ENCODE peak calls at places on chromosomes 6 and 20, in four cellular contexts. Y, K, C and G are unnamed samples.

GRCh38 chr6:150290429-150290828 is 78.4 kb upstream of the IYD start:
- DNase-seq in Y (no peak), K (no peak), C (no peak), G (no peak)

GRCh38 chr6:140345935-140346334 is 971.5 kb upstream of the CITED2 start:
- DNase-seq in Y (no peak), K (no peak), C (no peak), G (no peak)

GRCh38 chr20:24102749-24103148 is 114.2 kb upstream of the GGTLC1 start:
- DNase-seq in Y (no peak), K (no peak), C (no peak), G (no peak)

GRCh38 chr20:3307695-3308094 is 68.7 kb upstream of the SLC4A11 start:
- DNase-seq in Y (no peak), K (no peak), C (no peak), G (no peak)

GRCh38 chr20:63941282-63942060 is 14.7 kb downstream of the UCKL1 start:
- DNase-seq in Y (peak), K (no peak), C (no peak), G (peak)

GRCh38 chr6:72746276-72746675 is 124.4 kb downstream of the KCNQ5 start:
- DNase-seq in Y (no peak), K (no peak), C (no peak), G (no peak)

GRCh38 chr20:62858059-62858458 is 3.6 kb downstream of the TCFL5 start:
- DNase-seq in Y (no peak), K (no peak), C (no peak), G (no peak)

GRCh38 chr6:143139239-143139784 is 78.6 kb downstream of the AIG1 start:
- DNase-seq in Y (no peak), K (no peak), C (no peak), G (no peak)

GRCh38 chr20:23082846-23083552 is 3.1 kb downstream of the CD93 start:
- DNase-seq in Y (no peak), K (no peak), C (no peak), G (peak)

GRCh38 chr20:45629496-45630100 is at the start of gene WFDC10A:
- DNase-seq in Y (peak), K (peak), C (no peak), G (peak)

GRCh38 chr20:44780226-44780625 is 30.1 kb downstream of the RIMS4 start:
- DNase-seq in Y (peak), K (no peak), C (no peak), G (peak)

GRCh38 chr20:5540091-5540490 is 210.1 kb upstream of the SHLD1 start:
- DNase-seq in Y (no peak), K (no peak), C (no peak), G (no peak)

DNA sequence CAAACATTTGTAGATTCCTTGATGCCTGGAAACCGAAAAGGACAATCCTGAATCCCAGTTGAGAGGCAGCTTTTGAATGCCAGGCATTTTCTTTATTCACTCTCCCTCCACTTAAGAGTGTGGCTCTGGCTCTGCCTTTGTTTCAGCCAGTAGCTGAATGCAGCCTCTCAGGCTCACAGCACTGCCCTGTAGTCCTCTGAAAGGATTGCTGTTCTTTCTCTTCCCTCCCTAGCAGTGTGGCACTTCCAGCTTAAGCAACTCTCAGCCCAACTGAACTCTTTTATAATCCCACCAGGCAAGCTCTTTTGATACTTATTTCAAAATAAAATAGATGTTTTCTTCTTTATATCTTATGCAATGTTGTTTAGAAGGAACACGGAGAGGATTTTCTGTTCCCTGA is 415.6 kb downstream of the GJA1 start:
- DNase-seq in Y (no peak), K (no peak), C (no peak), G (peak)
- TF ChIP-seq USF1 in Y (no peak), K (no peak), C (no peak), G (no peak)

DNA sequence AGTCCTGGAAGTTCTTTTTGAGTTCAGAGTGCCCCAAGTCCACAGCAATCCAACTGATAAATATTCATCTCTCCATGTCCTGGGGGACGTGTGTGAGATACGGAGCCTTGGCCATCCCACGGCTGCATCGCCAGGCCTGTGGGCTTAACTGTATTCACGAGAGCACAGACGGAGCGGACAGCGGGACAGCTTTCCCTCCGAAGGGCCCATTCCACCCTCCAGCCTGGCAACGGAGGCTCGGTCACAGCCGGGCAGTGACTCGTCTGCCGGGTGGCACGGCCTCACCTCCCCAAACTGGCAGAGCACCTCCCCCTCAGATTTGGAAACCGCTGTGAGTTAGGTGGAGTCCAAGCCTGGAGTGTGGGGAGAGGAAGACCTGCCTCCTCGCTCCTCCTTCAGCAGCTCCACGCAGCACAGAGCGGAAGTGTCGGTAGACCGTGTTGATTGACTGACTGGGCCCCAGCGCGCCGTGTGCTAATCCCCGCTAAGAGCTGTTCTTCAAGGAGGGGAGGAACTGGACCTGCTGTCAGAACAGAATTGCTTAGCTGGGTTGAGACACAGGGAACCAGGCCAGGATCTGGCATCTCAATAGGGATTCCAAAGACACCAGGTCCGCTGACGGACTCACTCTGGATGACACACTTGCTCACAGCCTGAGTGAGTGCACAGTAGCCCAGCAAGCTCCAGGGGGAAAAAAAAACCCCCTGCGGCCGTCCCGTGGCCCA is 10.9 kb downstream of the FOXF2 start:
- DNase-seq in Y (no peak), K (no peak), C (no peak), G (no peak)
- TF ChIP-seq MAX in Y (no peak), K (no peak), C (no peak), G (no peak)

GRCh38 chr6:154696661-154697060 is 36.6 kb upstream of the SCAF8 start:
- DNase-seq in Y (no peak), K (no peak), C (no peak), G (no peak)

GRCh38 chr6:154689654-154690053 is 43.6 kb upstream of the SCAF8 start:
- DNase-seq in Y (no peak), K (no peak), C (no peak), G (no peak)

GRCh38 chr6:154686162-154686561 is 47.1 kb upstream of the SCAF8 start:
- DNase-seq in Y (no peak), K (no peak), C (no peak), G (no peak)

GRCh38 chr6:154690857-154691256 is 42.4 kb upstream of the SCAF8 start:
- DNase-seq in Y (no peak), K (no peak), C (no peak), G (no peak)
- TF ChIP-seq USF1 in Y (no peak), K (no peak), C (no peak), G (no peak)

GRCh38 chr6:44771647-44772415 is 384.3 kb downstream of the CDC5L start:
- DNase-seq in Y (no peak), K (no peak), C (no peak), G (no peak)
- TF ChIP-seq MAX in Y (no peak), K (no peak), C (no peak), G (no peak)

GRCh38 chr6:100923481-100923880 is 42.4 kb upstream of the ASCC3 start:
- DNase-seq in Y (no peak), K (no peak), C (no peak), G (no peak)
- TF ChIP-seq USF1 in Y (no peak), K (no peak), C (no peak), G (no peak)

GRCh38 chr6:120804612-120805011 is 529.7 kb downstream of the TBC1D32 start:
- DNase-seq in Y (no peak), K (no peak), C (no peak), G (no peak)

DNA sequence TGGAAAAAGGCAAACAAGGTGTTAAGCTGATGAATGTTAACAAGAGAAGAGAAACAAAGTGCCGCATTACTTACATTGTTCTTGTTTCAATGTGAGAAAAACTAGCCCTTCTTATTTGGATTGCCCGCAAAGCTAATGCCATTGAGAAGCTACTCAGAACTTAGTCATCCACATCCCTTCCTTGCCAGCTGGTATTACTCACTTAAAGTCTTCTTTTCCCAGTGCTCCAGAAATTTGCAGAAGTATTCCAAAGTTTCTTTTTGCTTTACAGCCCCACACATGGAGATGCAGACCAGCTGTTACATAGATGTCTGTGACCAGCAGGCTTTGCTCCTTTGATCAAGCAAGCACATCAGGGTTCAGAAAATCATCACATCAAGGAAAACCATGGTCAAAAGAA is 529.0 kb downstream of the TBC1D32 start:
- DNase-seq in Y (no peak), K (no peak), C (no peak), G (no peak)
- TF ChIP-seq MAX in Y (no peak), K (no peak), C (no peak), G (no peak)